ENCODE peak calls at places on chromosomes 12 and 14, in five cellular contexts. S is heart left ventricle, H is gastrocnemius medialis, K is small intestine, A is right lobe of liver. R is an unnamed sample. For H3K36me3, the result is how much of the 10 kb centered on the place peaks cover.

GRCh38 chr12:127130506-127131100 is 1136.4 kb upstream of the TMEM132C start:
- DNase-seq in S (no peak), H (no peak), K (no peak), A (peak), R (no peak)

GRCh38 chr12:123180171-123180570 is 29.3 kb upstream of the PITPNM2 start:
- DNase-seq in S (no peak), H (no peak), K (no peak), A (no peak), R (no peak)

GRCh38 chr14:105050551-105050897 is 14.7 kb downstream of the GPR132 start:
- DNase-seq in S (no peak), H (no peak), K (peak), A (no peak), R (peak)

GRCh38 chr14:34078117-34078743 is 127.4 kb upstream of the EGLN3 start:
- DNase-seq in S (no peak), H (no peak), K (no peak), A (no peak), R (no peak)

GRCh38 chr12:100061814-100062213 is 77.1 kb upstream of the ANKS1B start:
- DNase-seq in S (no peak), H (no peak), K (no peak), A (no peak), R (no peak)

GRCh38 chr12:113298861-113299545 is 35.9 kb downstream of the SLC8B1 start:
- DNase-seq in S (peak), H (peak), K (no peak), A (peak), R (no peak)

GRCh38 chr14:33254876-33255275 is 316.2 kb downstream of the NPAS3 start:
- DNase-seq in S (no peak), H (no peak), K (no peak), A (no peak), R (no peak)

GRCh38 chr12:108854453-108855283 is 2.7 kb downstream of the SSH1 start:
- DNase-seq in S (peak), H (peak), K (no peak), A (no peak), R (no peak)

GRCh38 chr12:54417712-54418440 is 1.2 kb downstream of the ITGA5 start:
- DNase-seq in S (peak), H (no peak), K (no peak), A (no peak), R (no peak)

GRCh38 chr12:5480953-5481300 is 49.0 kb downstream of the NTF3 start:
- DNase-seq in S (no peak), H (no peak), K (no peak), A (no peak), R (no peak)

GRCh38 chr12:3728686-3729085 is 24.2 kb downstream of the CRACR2A start:
- DNase-seq in S (no peak), H (no peak), K (peak), A (no peak), R (peak)

GRCh38 chr12:83067981-83068380 is 381.3 kb downstream of the TMTC2 start:
- DNase-seq in S (no peak), H (no peak), K (no peak), A (no peak), R (no peak)

GRCh38 chr12:107491856-107492255 is 193.7 kb upstream of the PWP1 start:
- DNase-seq in S (no peak), H (no peak), K (no peak), A (no peak), R (no peak)

GRCh38 chr14:56212541-56212940 is 94.3 kb downstream of the PELI2 start:
- DNase-seq in S (no peak), H (no peak), K (no peak), A (no peak), R (no peak)

GRCh38 chr14:88379706-88380343 is 5.6 kb upstream of the SPATA7 start:
- DNase-seq in S (no peak), H (no peak), K (no peak), A (no peak), R (no peak)

GRCh38 chr12:94761559-94761958 is 111.2 kb upstream of the TMCC3 start:
- DNase-seq in S (no peak), H (no peak), K (no peak), A (no peak), R (no peak)

GRCh38 chr12:56631790-56632700 is 1.9 kb upstream of the BAZ2A start:
- DNase-seq in S (peak), H (peak), K (peak), A (peak), R (peak)

GRCh38 chr12:129701536-129702165 is 202.2 kb downstream of the TMEM132D start:
- DNase-seq in S (no peak), H (no peak), K (no peak), A (no peak), R (no peak)

GRCh38 chr12:75790219-75790618 is 241.4 kb downstream of the PHLDA1 start:
- DNase-seq in S (no peak), H (no peak), K (no peak), A (no peak), R (no peak)

GRCh38 chr12:103676863-103677262 is 89.8 kb downstream of the STAB2 start:
- DNase-seq in S (no peak), H (no peak), K (peak), A (no peak), R (no peak)

GRCh38 chr12:96263449-96263902 is 69.3 kb downstream of the ELK3 start:
- DNase-seq in S (no peak), H (no peak), K (no peak), A (peak), R (no peak)

GRCh38 chr12:15856097-15856982 is 25.8 kb upstream of the STRAP start:
- DNase-seq in S (peak), H (no peak), K (peak), A (peak), R (peak)

GRCh38 chr12:30977537-30978349 is 51.2 kb downstream of the TSPAN11 start:
- DNase-seq in S (no peak), H (no peak), K (no peak), A (no peak), R (no peak)

GRCh38 chr14:103686831-103687485 is 28.3 kb downstream of the XRCC3 start:
- DNase-seq in S (no peak), H (no peak), K (no peak), A (no peak), R (no peak)

GRCh38 chr14:72463291-72463866 is 430.5 kb downstream of the DPF3 start:
- DNase-seq in S (no peak), H (no peak), K (no peak), A (no peak), R (no peak)

GRCh38 chr12:81949721-81950120 is 190.6 kb upstream of the PPFIA2 start:
- DNase-seq in S (no peak), H (no peak), K (no peak), A (no peak), R (no peak)

GRCh38 chr12:47094804-47095203 is 15.0 kb upstream of the AMIGO2 start:
- DNase-seq in S (no peak), H (no peak), K (no peak), A (no peak), R (no peak)

GRCh38 chr12:80707830-80708534 is 548 bp downstream of the MYF6 start:
- DNase-seq in S (no peak), H (peak), K (no peak), A (no peak), R (no peak)

GRCh38 chr12:15956413-15957185 is 45.5 kb downstream of the DERA start:
- DNase-seq in S (no peak), H (no peak), K (no peak), A (no peak), R (no peak)

GRCh38 chr12:109900752-109901580 is 892 bp downstream of the TCHP start:
- DNase-seq in S (no peak), H (no peak), K (peak), A (no peak), R (no peak)

GRCh38 chr12:29518407-29518806 is 20.9 kb upstream of the OVCH1 start:
- DNase-seq in S (no peak), H (no peak), K (no peak), A (no peak), R (no peak)

GRCh38 chr14:41167040-41167439 is 439.6 kb upstream of the LRFN5 start:
- DNase-seq in S (no peak), H (no peak), K (no peak), A (no peak), R (no peak)

DNA sequence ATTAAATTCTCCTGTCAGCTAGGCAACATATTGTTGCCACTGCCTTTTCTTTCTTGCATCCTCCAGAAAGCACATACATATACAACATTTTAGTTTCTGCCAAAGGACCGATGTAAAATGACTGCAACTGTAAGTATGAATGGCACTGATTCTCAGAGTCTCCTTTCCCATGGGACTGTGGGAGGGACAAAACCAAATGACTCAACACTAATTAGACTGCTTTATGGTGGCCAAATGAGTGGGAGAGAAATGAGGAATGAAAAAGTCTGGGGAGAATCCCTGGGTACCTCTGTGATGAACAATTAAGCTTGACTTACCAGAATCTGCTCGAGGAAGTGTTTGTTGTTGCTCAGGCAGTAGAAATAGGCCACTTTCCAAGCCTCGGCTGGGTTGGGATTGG is 10.2 kb downstream of the ZFYVE26 start:
- DNase-seq in S (no peak), H (no peak), K (no peak), A (no peak), R (no peak)
- H3K36me3 ChIP-seq in S (under half), H (under half), K (under half), A (half or more), R (half or more)

DNA sequence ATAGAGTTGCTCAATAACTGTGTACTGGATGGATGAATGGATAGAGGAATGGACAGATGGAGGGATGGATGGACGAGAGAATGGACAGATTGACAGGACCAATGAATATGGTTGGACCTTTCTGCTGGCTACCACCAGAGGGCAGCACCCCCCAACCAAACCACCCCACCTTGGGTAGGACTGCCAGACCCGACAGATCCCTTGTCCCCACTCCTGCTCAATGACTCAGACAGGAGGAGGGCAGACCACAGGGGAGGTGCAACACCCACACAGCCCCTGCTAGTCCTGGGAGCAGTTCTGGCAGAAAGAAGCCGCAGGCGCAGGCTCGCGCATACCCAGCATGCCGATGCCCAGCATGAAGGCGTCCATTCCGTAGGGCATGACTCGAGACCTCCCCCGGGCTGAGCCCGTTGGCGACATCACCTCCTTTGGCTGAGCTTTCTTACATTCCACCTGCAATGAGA is 12.4 kb downstream of the MSI1 start:
- DNase-seq in S (peak), H (peak), K (peak), A (peak), R (peak)
- H3K36me3 ChIP-seq in S (under half), H (under half), K (under half), A (under half), R (under half)

GRCh38 chr12:131795064-131795463 is 33.1 kb upstream of the MMP17 start:
- DNase-seq in S (no peak), H (no peak), K (no peak), A (no peak), R (no peak)

GRCh38 chr12:131795688-131796410 is 32.3 kb upstream of the MMP17 start:
- DNase-seq in S (no peak), H (no peak), K (no peak), A (no peak), R (peak)

GRCh38 chr12:131793623-131794022 is 34.6 kb upstream of the MMP17 start:
- DNase-seq in S (no peak), H (no peak), K (no peak), A (no peak), R (no peak)

GRCh38 chr12:131794573-131794972 is 33.6 kb upstream of the MMP17 start:
- DNase-seq in S (no peak), H (no peak), K (no peak), A (no peak), R (no peak)

GRCh38 chr12:131794061-131794460 is 34.1 kb upstream of the MMP17 start:
- DNase-seq in S (no peak), H (no peak), K (no peak), A (no peak), R (no peak)
- H3K36me3 ChIP-seq in S (under half), H (under half), K (under half), A (under half), R (under half)

GRCh38 chr12:117159674-117160073 is 30.6 kb downstream of the FBXO21 start:
- DNase-seq in S (no peak), H (no peak), K (no peak), A (no peak), R (no peak)
- H3K36me3 ChIP-seq in S (under half), H (under half), K (under half), A (half or more), R (under half)

DNA sequence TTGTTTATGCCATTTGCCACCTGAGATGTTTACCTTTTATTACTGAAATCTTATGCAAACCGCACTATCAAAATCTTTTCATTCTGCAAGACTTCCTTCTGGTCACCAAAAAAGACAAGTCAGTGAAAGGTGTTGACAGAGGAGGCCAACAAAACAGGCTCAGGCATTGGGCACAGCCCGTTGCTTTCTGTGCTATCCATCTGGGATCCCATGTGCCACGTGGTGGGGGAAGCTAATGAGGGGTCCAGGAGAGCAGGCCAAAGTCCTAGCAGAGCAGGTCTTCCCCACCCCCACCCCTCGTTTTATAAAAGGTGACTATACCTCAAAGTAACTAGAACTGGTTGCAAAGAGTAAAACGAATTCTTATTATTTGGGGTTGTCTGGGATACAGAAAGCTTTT is 1.2 kb downstream of the ALDH1L2 start:
- DNase-seq in S (no peak), H (no peak), K (no peak), A (no peak), R (no peak)
- H3K36me3 ChIP-seq in S (under half), H (under half), K (under half), A (under half), R (under half)

GRCh38 chr14:93223565-93223964 is 16.5 kb downstream of the UBR7 start:
- DNase-seq in S (no peak), H (no peak), K (no peak), A (no peak), R (no peak)
- H3K36me3 ChIP-seq in S (under half), H (under half), K (under half), A (under half), R (under half)

GRCh38 chr12:45946435-45946834 is 43.9 kb downstream of the SCAF11 start:
- DNase-seq in S (no peak), H (no peak), K (no peak), A (no peak), R (no peak)
- H3K36me3 ChIP-seq in S (under half), H (under half), K (under half), A (under half), R (under half)

DNA sequence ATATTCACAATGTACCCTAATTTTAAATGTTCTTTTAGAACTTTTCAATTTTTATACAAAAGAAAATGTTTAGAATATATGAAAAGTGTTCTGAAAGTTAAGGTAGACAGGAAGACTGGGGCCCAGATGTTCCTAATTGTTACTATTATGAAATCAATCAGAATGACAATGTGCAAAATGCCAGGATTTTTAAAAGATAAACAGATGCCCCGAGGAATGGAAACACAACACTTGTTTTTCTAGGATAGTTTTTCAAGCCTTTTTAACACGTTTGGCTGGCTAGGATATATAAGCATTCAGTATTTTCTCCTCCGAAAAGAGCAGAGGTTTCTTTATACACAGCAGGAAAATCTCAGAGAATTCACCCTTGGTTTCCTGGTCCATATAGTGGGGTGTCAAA is 106.8 kb downstream of the ESR2 start:
- DNase-seq in S (no peak), H (no peak), K (no peak), A (no peak), R (no peak)
- H3K36me3 ChIP-seq in S (under half), H (under half), K (under half), A (under half), R (under half)

DNA sequence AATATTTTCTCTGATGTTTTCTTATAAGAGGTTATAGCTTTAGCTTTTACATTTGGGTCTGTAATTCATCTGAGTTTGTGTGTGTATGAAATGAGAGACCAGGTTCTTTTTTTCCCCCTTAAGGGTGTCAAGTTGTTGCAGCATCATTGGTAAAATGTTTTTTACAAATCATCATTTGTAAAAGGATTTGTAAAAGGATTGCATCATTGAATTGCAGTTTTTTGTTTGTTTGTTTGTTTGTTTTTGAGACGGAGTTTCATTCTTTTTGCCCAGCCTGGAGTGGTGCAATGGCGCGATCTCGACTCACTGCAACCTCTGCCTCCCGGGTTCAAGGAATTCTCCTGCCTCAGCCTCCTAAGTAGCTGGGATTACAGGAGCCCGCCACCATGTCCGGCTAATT is 31.1 kb downstream of the MAPKAPK5 start:
- DNase-seq in S (no peak), H (no peak), K (no peak), A (no peak), R (no peak)
- H3K36me3 ChIP-seq in S (under half), H (under half), K (under half), A (half or more), R (under half)

DNA sequence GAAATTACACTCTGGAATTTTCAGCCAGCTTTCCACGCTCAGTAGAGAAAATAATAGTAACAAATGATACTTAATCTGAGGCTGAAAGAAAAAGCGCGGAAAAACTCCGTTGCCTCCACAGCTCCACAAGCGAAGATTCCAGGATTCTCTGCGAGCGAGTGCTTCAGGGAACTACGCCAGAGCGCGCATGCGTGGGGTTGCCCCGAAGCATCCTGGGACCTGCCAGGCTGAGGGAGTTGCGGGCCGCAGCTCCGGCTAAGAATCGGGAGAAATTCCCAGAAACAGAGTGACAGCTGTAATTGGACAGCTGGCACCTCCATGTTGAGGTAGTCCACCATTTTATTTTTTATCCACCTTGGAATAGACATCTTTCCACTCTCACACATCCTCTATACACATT is 12.0 kb upstream of the TTC5 start:
- DNase-seq in S (no peak), H (no peak), K (no peak), A (no peak), R (no peak)
- H3K36me3 ChIP-seq in S (under half), H (under half), K (under half), A (half or more), R (under half)